ENCODE peak calls at places on chromosomes 16 and 17, in eight cellular contexts. U, G, L, C, E, K, M and J are unnamed samples.

GRCh38 chr17:17503566-17504130 is 7.5 kb upstream of the RASD1 start:
- DNase-seq in K (no peak), M (no peak), E (no peak), C (no peak), L (no peak), U (no peak), G (no peak), J (no peak)

GRCh38 chr17:61536417-61536955 is 54.5 kb downstream of the NACA2 start:
- DNase-seq in K (no peak), L (no peak), U (no peak), M (no peak), E (no peak), G (no peak), C (no peak), J (no peak)

GRCh38 chr17:54891176-54891821 is 9.4 kb upstream of the TOM1L1 start:
- DNase-seq in C (no peak), U (peak; percentile 48), G (peak; percentile 76), K (no peak), M (peak; percentile 90), L (peak; percentile 57), E (no peak), J (peak; percentile 23)

GRCh38 chr16:67514382-67514828 is 14.2 kb upstream of the RIPOR1 start:
- DNase-seq in E (peak; percentile 45), U (peak; percentile 72), C (no peak), G (peak; percentile 61), K (peak; percentile 68), L (peak; percentile 89), M (peak; percentile 90), J (peak; percentile 65)

GRCh38 chr17:73820686-73821448 is 176.6 kb upstream of the SDK2 start:
- DNase-seq in C (no peak), L (no peak), K (peak; percentile 51), E (no peak), G (peak; percentile 85), M (peak; percentile 88), U (peak; percentile 32), J (no peak)

GRCh38 chr17:74276051-74276476 is 2.0 kb downstream of the DNAI2 start:
- DNase-seq in L (no peak), E (no peak), G (no peak), K (no peak), M (no peak), U (no peak), C (no peak), J (no peak)

GRCh38 chr17:78346605-78347250 is 13.1 kb downstream of the SOCS3 start:
- DNase-seq in K (no peak), U (no peak), G (no peak), M (peak; percentile 37), E (no peak), L (no peak), C (no peak), J (no peak)

GRCh38 chr17:46962374-46962790 is 16.7 kb downstream of the RPRML start:
- DNase-seq in C (no peak), L (no peak), E (no peak), U (peak; percentile 43), K (no peak), G (no peak), M (no peak), J (peak; percentile 13)

GRCh38 chr16:69348222-69348621 is 3.4 kb downstream of the TMED6 start:
- DNase-seq in U (no peak), G (no peak), L (no peak), M (no peak), K (no peak), E (no peak), C (no peak), J (no peak)

GRCh38 chr17:14089179-14089578 is 19.9 kb downstream of the COX10 start:
- DNase-seq in G (no peak), K (no peak), U (peak; percentile 15), C (no peak), E (no peak), M (no peak), L (no peak), J (no peak)

GRCh38 chr16:12426122-12426521 is 377.6 kb downstream of the CPPED1 start:
- DNase-seq in K (no peak), M (no peak), G (peak; percentile 54), U (peak; percentile 38), L (no peak), C (no peak), E (no peak), J (no peak)

GRCh38 chr17:81537343-81537855 is 9.2 kb downstream of the FSCN2 start:
- DNase-seq in L (peak; percentile 67), C (no peak), U (no peak), G (peak; percentile 92), K (peak; percentile 78), E (no peak), M (peak; percentile 86), J (no peak)

GRCh38 chr17:48842746-48843145 is 11.9 kb downstream of the CALCOCO2 start:
- DNase-seq in K (no peak), E (no peak), M (no peak), U (no peak), C (no peak), G (no peak), L (no peak), J (no peak)

GRCh38 chr17:35087731-35088646 is 24.5 kb upstream of the RFFL start:
- DNase-seq in E (no peak), U (no peak), C (peak; percentile 56), M (peak; percentile 58), K (peak; percentile 73), L (peak; percentile 75), G (peak; percentile 69), J (no peak)

GRCh38 chr16:85650864-85651811 is 37.6 kb downstream of the GINS2 start:
- DNase-seq in G (peak; percentile 86), K (no peak), U (no peak), M (no peak), C (no peak), E (no peak), L (no peak), J (no peak)

GRCh38 chr16:86816930-86817625 is 238.7 kb downstream of the FOXL1 start:
- DNase-seq in C (no peak), L (no peak), U (no peak), G (no peak), E (no peak), M (no peak), K (no peak), J (no peak)

GRCh38 chr16:88772871-88773811 is 11.9 kb downstream of the PIEZO1 start:
- DNase-seq in E (no peak), U (peak; percentile 86), L (no peak), M (no peak), G (no peak), K (no peak), C (no peak), J (peak; percentile 72)
- H3K4me3 ChIP-seq in E (no peak overlapping the region), U (peak overlapping the region; percentile 34), L (no peak overlapping the region), M (no peak overlapping the region), G (no peak overlapping the region), K (no peak overlapping the region), C (no peak overlapping the region), J (peak overlapping the region; percentile 2)

GRCh38 chr16:75061677-75062076 is 54.9 kb downstream of the LDHD start:
- DNase-seq in K (no peak), L (no peak), U (no peak), M (no peak), C (no peak), E (no peak), G (no peak), J (no peak)
- TF ChIP-seq CTCF in K (no peak), L (no peak), U (no peak), M (no peak), C (no peak), E (no peak), G (no peak), J (no peak)

GRCh38 chr17:75722076-75722475 is 817 bp downstream of the ITGB4 start:
- DNase-seq in M (no peak), G (peak; percentile 43), K (peak; percentile 82), C (no peak), L (no peak), U (no peak), E (no peak), J (no peak)

GRCh38 chr17:75723201-75723930 is 2.1 kb downstream of the ITGB4 start:
- DNase-seq in K (peak; percentile 89), M (no peak), U (no peak), L (no peak), E (no peak), C (no peak), G (no peak), J (no peak)

GRCh38 chr17:75721463-75722011 is 278 bp downstream of the ITGB4 start:
- DNase-seq in M (peak; percentile 23), E (no peak), G (peak; percentile 89), C (no peak), U (no peak), L (no peak), K (peak; percentile 78), J (no peak)

GRCh38 chr17:75724016-75725003 is 3.1 kb downstream of the ITGB4 start:
- DNase-seq in E (no peak), U (no peak), C (no peak), G (no peak), M (no peak), K (peak; percentile 53), L (no peak), J (no peak)

DNA sequence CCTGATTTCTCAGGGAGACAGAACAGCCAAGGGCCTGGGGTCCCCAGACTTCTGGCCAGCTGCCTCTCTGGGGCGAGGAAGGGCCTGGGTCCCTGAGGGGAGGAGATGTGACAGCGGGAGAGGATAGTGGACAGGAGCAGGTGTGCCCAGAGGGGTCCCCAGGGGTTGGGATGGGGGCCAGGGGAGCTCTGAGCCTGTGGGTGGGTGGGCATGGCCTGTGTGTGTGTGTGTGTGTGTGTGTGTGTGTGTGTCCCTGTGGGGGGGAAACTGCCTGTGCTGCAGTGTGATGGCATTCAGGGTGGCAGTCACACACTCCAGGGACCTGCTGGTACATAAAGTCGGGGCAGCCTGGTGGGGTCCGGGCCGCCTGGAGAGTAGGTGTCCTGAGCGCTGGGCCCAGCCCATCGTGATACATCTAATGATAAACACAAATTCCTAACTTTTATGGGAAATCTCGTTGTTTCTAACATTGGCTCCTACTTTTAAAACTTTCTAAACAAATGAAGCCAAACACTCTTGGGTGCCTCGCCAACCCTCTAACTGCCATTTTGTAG is 1.4 kb downstream of the ITGB4 start:
- DNase-seq in C (no peak), U (no peak), L (no peak), E (no peak), K (peak; percentile 53), M (no peak), G (peak; percentile 41), J (no peak)
- H3K4me3 ChIP-seq in C (peak overlapping the region; percentile 43), U (no peak overlapping the region), L (peak overlapping the region; percentile 57), E (peak overlapping the region; percentile 72), K (peak overlapping the region; percentile 48), M (no peak overlapping the region), G (no peak overlapping the region), J (no peak overlapping the region)

DNA sequence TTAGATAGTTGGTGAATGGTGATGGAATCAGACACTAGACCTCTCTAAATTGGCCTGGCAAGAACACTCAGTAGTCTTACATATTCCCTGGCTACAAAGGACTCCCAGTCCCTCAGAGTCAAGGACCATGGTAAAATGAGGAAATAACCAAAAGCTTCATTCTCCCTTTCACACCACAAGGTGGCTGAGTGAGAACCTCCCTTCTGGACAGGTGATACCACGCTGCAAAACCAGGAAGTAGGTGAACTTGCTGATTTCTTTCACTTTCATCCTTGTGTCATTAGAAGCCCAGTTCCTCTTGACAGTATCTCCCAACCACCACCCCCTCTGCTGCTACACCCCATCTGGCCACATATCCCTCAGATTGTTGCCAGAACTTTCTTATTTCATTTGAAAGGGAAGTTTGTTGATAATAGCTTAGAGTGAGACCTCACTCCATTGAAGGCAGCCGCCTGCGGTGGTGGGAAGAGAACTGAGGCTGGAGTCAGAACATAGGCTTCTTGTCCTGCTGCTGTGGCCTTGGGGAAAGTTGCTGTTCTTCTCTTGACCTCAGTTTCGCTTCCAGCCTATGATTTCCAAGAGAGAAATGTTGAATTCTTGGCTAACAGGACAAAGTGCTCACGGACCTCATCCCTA is 290.6 kb upstream of the CCL2 start:
- DNase-seq in K (no peak), L (peak; percentile 20), M (peak; percentile 64), C (no peak), G (no peak), U (no peak), E (no peak), J (no peak)
- TF ChIP-seq CTCF in K (peak; percentile 33), L (no peak), M (peak; percentile 52), C (no peak), G (no peak), U (no peak), E (peak; percentile 42), J (no peak)

GRCh38 chr16:1494711-1495110 is 1.6 kb downstream of the TELO2 start:
- DNase-seq in G (no peak), C (no peak), U (no peak), M (no peak), L (no peak), E (no peak), K (no peak), J (no peak)
- H3K4me3 ChIP-seq in G (no peak overlapping the region), C (no peak overlapping the region), U (peak overlapping the region; percentile 92), M (peak overlapping the region; percentile 85), L (peak overlapping the region; percentile 84), E (no peak overlapping the region), K (no peak overlapping the region), J (peak overlapping the region; percentile 17)